ENCODE peak calls at places on chromosomes 2 and 18, in five cellular contexts. W, D, V, U and E are unnamed samples.
A peak's percentile ranks its signal among the peaks of the same experiment; 100 is the strongest.

GRCh38 chr2:98461650-98462049 is 17.0 kb downstream of the INPP4A start:
- DNase-seq in W (no peak), D (no peak), U (no peak), V (no peak), E (no peak)

GRCh38 chr18:39845086-39845485 is 2109.9 kb upstream of the PIK3C3 start:
- DNase-seq in D (no peak), U (no peak), V (no peak), W (no peak), E (no peak)

GRCh38 chr2:186543561-186544131 is 46.2 kb upstream of the ITGAV start:
- DNase-seq in W (peak; percentile 12), V (no peak), U (no peak), D (no peak), E (no peak)

GRCh38 chr2:118987886-118988285 is 45.9 kb downstream of the MARCO start:
- DNase-seq in U (no peak), W (no peak), D (no peak), V (no peak), E (no peak)

GRCh38 chr2:26487192-26487591 is 9.3 kb upstream of the OTOF start:
- DNase-seq in U (no peak), D (peak; percentile 14), W (no peak), V (no peak), E (no peak)

GRCh38 chr2:39435254-39435653 is 1.8 kb downstream of the MAP4K3 start:
- DNase-seq in U (no peak), V (no peak), W (peak; percentile 52), D (no peak), E (no peak)

GRCh38 chr2:129465045-129465444 is 514.4 kb upstream of the RAB6C start:
- DNase-seq in W (no peak), V (no peak), U (no peak), D (no peak), E (no peak)

GRCh38 chr18:53442415-53442783 is 782.1 kb downstream of the MBD2 start:
- DNase-seq in D (no peak), W (no peak), U (no peak), V (no peak), E (no peak)

GRCh38 chr18:48827321-48828200 is 123.2 kb downstream of the SMAD7 start:
- DNase-seq in D (peak; percentile 42), U (no peak), V (no peak), W (peak; percentile 76), E (no peak)

GRCh38 chr2:156333951-156334495 is 1.5 kb upstream of the NR4A2 start:
- DNase-seq in D (peak; percentile 84), U (no peak), W (peak; percentile 81), V (peak; percentile 63), E (no peak)

GRCh38 chr2:213723707-213724106 is 439.4 kb downstream of the SPAG16 start:
- DNase-seq in U (no peak), W (peak; percentile 8), V (no peak), D (no peak), E (no peak)

GRCh38 chr2:172282944-172283343 is 144.4 kb upstream of the ITGA6 start:
- DNase-seq in V (no peak), D (no peak), U (no peak), W (no peak), E (no peak)

GRCh38 chr2:214856116-214856515 is 46.6 kb upstream of the BARD1 start:
- DNase-seq in V (no peak), U (no peak), D (no peak), W (peak; percentile 2), E (no peak)

GRCh38 chr2:70133521-70134348 is 46.5 kb downstream of the PCBP1 start:
- DNase-seq in W (no peak), V (no peak), D (no peak), U (no peak), E (no peak)

GRCh38 chr2:43109261-43109743 is 117.1 kb downstream of the ZFP36L2 start:
- DNase-seq in D (no peak), W (no peak), U (no peak), V (no peak), E (no peak)

GRCh38 chr2:223247136-223247535 is 195.1 kb downstream of the KCNE4 start:
- DNase-seq in V (no peak), W (peak; percentile 38), D (no peak), U (no peak), E (no peak)

GRCh38 chr2:2664989-2665833 is 334.1 kb upstream of the MYT1L start:
- DNase-seq in D (no peak), U (peak; percentile 29), V (peak; percentile 69), W (no peak), E (peak; percentile 11)

GRCh38 chr18:32714571-32715148 is 58.2 kb downstream of the KLHL14 start:
- DNase-seq in U (no peak), D (no peak), V (no peak), W (peak; percentile 87), E (no peak)

GRCh38 chr2:189799531-189799930 is 15.3 kb downstream of the PMS1 start:
- DNase-seq in W (no peak), U (no peak), V (peak; percentile 17), D (no peak), E (no peak)

GRCh38 chr2:160387558-160388262 is 105.9 kb downstream of the RBMS1 start:
- DNase-seq in V (peak; percentile 74), W (no peak), U (peak; percentile 65), D (no peak), E (peak; percentile 60)

GRCh38 chr18:36711014-36711725 is 117.6 kb downstream of the TPGS2 start:
- DNase-seq in U (no peak), D (no peak), W (no peak), V (no peak), E (no peak)

GRCh38 chr2:232316382-232317190 is 62.0 kb upstream of the ALPP start:
- DNase-seq in U (no peak), V (no peak), D (no peak), W (no peak), E (no peak)

GRCh38 chr2:232315923-232316299 is 62.6 kb upstream of the ALPP start:
- DNase-seq in D (peak; percentile 51), W (no peak), V (no peak), U (no peak), E (no peak)

GRCh38 chr2:232318175-232318855 is 60.2 kb upstream of the ALPP start:
- DNase-seq in U (no peak), D (no peak), W (no peak), V (no peak), E (no peak)

GRCh38 chr2:232319117-232320037 is 59.2 kb upstream of the ALPP start:
- DNase-seq in V (no peak), W (no peak), D (no peak), U (no peak), E (no peak)

DNA sequence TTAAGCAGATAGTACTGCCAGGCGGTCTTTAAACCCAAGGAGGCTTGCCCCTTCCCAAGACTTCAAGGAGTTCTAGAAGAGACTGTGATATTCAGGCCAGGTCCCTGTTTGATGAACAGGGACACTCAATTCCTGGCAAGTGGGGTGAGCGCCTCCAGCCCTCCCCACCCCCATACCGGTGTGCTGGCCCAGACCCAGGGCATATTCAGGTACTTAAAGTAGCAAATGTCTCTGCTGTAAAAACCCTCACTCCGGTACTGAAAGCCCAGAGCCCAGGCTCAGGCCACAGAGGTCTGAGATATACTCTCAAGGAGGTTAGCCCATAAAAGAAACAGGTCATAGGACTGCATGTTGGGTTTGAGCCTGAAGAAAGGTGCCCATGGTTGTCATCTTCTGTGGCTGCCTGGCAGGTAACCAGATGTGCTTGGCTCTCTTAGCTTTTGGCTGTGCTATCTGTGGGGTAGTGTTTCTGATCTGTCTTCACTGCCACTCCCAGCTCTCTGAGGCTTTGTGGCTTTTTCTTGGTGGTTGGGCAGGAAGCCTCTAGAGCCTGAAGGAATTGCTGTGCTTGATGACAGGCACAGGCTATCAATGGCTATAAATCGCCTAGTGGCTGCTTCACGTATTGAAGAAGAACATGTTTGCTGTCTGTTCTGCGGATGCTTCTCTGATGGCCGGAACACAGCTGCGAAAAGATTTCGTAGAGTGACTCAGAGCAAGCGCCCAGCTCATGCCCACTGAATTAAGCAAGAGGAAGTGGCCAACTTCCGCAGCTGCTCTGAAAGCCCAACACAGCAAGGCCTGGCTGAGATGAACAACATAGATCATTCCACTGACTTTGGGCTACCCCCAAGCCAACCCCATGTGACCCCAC is 63.3 kb upstream of the ALPP start:
- DNase-seq in U (peak; percentile 43), D (peak; percentile 67), W (peak; percentile 19), V (peak; percentile 75), E (peak; percentile 17)
- H3K27ac ChIP-seq in U (peak overlapping the region; percentile 46), D (peak overlapping the region; percentile 46), W (no peak overlapping the region), V (peak overlapping the region; percentile 87), E (peak overlapping the region; percentile 43)

DNA sequence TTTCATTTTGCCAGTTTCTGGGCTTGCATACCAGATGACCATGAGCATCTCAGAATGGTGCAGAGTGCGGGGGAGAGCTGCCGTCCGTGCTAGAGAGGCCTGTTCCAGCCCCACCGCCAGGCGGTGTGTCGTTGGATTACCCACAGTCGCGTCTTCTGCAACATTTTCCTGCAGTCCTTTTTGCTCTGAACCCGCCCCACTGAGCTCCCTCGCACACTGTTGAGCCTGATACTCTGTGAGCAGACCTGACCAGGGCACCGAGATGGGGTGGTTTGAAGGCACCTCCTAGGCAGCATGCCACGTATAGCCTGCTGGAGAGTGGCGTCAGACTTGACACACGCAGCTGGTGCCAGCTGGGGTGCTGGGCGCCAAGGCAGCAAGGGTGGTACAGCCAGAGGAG is 18.1 kb downstream of the PPP1R7 start:
- DNase-seq in W (no peak), V (no peak), D (no peak), U (no peak), E (no peak)
- H3K27ac ChIP-seq in W (no peak overlapping the region), V (no peak overlapping the region), D (no peak overlapping the region), U (no peak overlapping the region), E (no peak overlapping the region)

GRCh38 chr2:9284521-9285297 is 78.1 kb downstream of the ASAP2 start:
- DNase-seq in W (no peak), D (no peak), U (no peak), V (no peak), E (no peak)

GRCh38 chr2:9281145-9281544 is 74.5 kb downstream of the ASAP2 start:
- DNase-seq in W (no peak), U (no peak), V (no peak), D (no peak), E (no peak)

GRCh38 chr2:9282713-9283112 is 76.1 kb downstream of the ASAP2 start:
- DNase-seq in D (no peak), V (no peak), U (no peak), W (no peak), E (no peak)

GRCh38 chr2:9280204-9280603 is 73.6 kb downstream of the ASAP2 start:
- DNase-seq in V (no peak), U (no peak), W (no peak), D (no peak), E (no peak)

DNA sequence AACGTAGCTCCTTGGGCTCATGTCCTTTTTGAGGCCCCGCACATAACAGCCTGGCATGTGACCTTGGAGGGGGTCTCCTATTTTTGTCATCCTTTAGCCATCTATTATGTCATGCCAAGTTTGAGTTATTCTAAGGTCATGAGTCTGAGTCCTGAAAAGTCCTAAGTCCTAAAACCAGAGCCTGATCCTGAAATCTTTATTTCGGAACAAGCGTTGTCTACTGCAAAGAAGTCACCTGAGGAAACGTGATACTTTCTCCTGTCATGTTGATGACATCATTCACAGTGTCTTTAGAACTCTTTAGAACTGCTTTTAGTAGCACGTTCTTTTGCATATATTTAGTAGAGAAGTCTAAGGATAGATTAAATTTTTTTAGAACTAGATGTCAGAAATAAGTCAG is 75.5 kb downstream of the ASAP2 start:
- DNase-seq in V (no peak), D (no peak), U (no peak), W (no peak), E (no peak)
- H3K27ac ChIP-seq in V (peak overlapping the region; percentile 36), D (no peak overlapping the region), U (peak overlapping the region; percentile 62), W (no peak overlapping the region), E (peak overlapping the region; percentile 39)

DNA sequence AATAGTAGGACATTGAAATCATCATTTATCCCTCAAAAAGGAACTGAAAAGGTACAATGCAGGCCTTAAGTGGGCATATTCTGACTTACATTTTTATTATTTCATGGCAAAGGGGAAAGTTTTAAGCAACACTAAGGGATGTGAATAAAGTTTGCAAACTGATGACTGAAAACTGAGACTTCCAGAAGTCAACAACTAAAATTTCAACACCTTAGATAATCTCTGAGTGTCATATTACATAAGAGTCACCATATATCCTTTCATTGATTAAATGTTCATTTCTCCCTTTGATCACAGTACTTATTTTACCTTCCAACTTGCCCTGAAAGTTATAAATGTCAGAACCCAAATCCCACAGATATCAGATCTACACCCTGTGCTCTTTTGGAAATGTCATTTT is 44.5 kb upstream of the RNU4ATAC start:
- DNase-seq in U (no peak), W (no peak), D (no peak), V (no peak), E (no peak)
- H3K27ac ChIP-seq in U (no peak overlapping the region), W (no peak overlapping the region), D (no peak overlapping the region), V (peak overlapping the region; percentile 42), E (no peak overlapping the region)